ENCODE peak calls at places on chromosome 15, in nine cellular contexts. X is A549, K is body of pancreas, B is sigmoid colon, P is IMR-90, A is breast epithelium, Y is heart left ventricle, D is K562, V is HCT116. O is an unnamed sample.

GRCh38 chr15:31472636-31473383 is 146.2 kb downstream of the KLF13 start:
- DNase-seq in X (no peak), K (no peak), B (no peak), P (peak; percentile 64), A (no peak), Y (no peak), D (no peak), V (no peak), O (no peak)

GRCh38 chr15:49831206-49831965 is 210.5 kb downstream of the DTWD1 start:
- DNase-seq in X (no peak), K (peak; percentile 26), B (peak; percentile 74), P (peak; percentile 95), A (no peak), Y (peak; percentile 42), D (no peak), V (no peak), O (no peak)

GRCh38 chr15:78811124-78811824 is at the start of gene ADAMTS7:
- DNase-seq in X (peak; percentile 96), K (peak; percentile 53), B (peak; percentile 88), P (peak; percentile 71), A (no peak), Y (peak; percentile 86), D (peak; percentile 94), V (peak; percentile 46), O (peak; percentile 25)

GRCh38 chr15:36831125-36831914 is 251.9 kb downstream of the CDIN1 start:
- DNase-seq in X (no peak), K (no peak), B (no peak), P (peak; percentile 97), A (no peak), Y (no peak), D (no peak), V (no peak), O (no peak)

GRCh38 chr15:92638291-92638708 is 17.3 kb downstream of the FAM174B start:
- DNase-seq in X (no peak), K (peak; percentile 86), B (no peak), P (peak; percentile 20), A (peak; percentile 64), Y (no peak), D (no peak), V (no peak), O (no peak)

GRCh38 chr15:70376929-70377691 is 279.4 kb upstream of the TLE3 start:
- DNase-seq in X (no peak), K (peak; percentile 59), B (peak; percentile 83), P (peak; percentile 2), A (no peak), Y (peak; percentile 83), D (peak; percentile 25), V (no peak), O (peak; percentile 35)

GRCh38 chr15:79673416-79674123 is 223.2 kb downstream of the MTHFS start:
- DNase-seq in X (peak; percentile 50), K (no peak), B (no peak), P (peak; percentile 58), A (no peak), Y (no peak), D (no peak), V (no peak), O (no peak)

GRCh38 chr15:38707802-38708671 is 143.4 kb upstream of the RASGRP1 start:
- DNase-seq in X (peak; percentile 25), K (peak; percentile 49), B (no peak), P (peak; percentile 80), A (no peak), Y (no peak), D (peak; percentile 51), V (peak; percentile 53), O (no peak)

GRCh38 chr15:77107068-77107467 is 36.2 kb upstream of the TSPAN3 start:
- DNase-seq in X (no peak), K (peak; percentile 46), B (peak; percentile 74), P (no peak), A (no peak), Y (peak; percentile 84), D (no peak), V (no peak), O (no peak)

GRCh38 chr15:84599906-84600305 is 903 bp upstream of the ZSCAN2 start:
- DNase-seq in X (no peak), K (no peak), B (peak; percentile 66), P (no peak), A (no peak), Y (no peak), D (no peak), V (no peak), O (no peak)

GRCh38 chr15:84598993-84599392 is 1.8 kb upstream of the ZSCAN2 start:
- DNase-seq in X (peak; percentile 95), K (peak; percentile 35), B (no peak), P (peak; percentile 66), A (no peak), Y (no peak), D (peak; percentile 81), V (peak; percentile 44), O (no peak)

GRCh38 chr15:84600331-84600686 is 500 bp upstream of the ZSCAN2 start:
- DNase-seq in X (peak; percentile 96), K (peak; percentile 88), B (peak; percentile 92), P (peak; percentile 83), A (peak; percentile 87), Y (peak; percentile 89), D (peak; percentile 82), V (peak; percentile 74), O (peak; percentile 86)

GRCh38 chr15:84601555-84601838 is 688 bp downstream of the ZSCAN2 start:
- DNase-seq in X (no peak), K (no peak), B (no peak), P (no peak), A (no peak), Y (no peak), D (no peak), V (no peak), O (no peak)

GRCh38 chr15:84600687-84601554 is at the start of gene ZSCAN2:
- DNase-seq in X (peak; percentile 99), K (peak; percentile 95), B (peak; percentile 97), P (peak; percentile 91), A (peak; percentile 96), Y (peak; percentile 96), D (peak; percentile 96), V (peak; percentile 80), O (peak; percentile 96)
- TF ChIP-seq POLR2A in X (peak; percentile 36), K (peak; percentile 81), B (no peak), P (no peak), A (no peak), Y (no peak), D (peak; percentile 71), V (no peak), O (no peak)

GRCh38 chr15:25469377-25469776 is 30.6 kb upstream of the UBE3A start:
- DNase-seq in X (no peak), K (no peak), B (no peak), P (no peak), A (no peak), Y (peak; percentile 24), D (no peak), V (no peak), O (peak; percentile 17)
- TF ChIP-seq CTCF in X (no peak), K (no peak), B (no peak), P (no peak), A (no peak), Y (no peak), D (no peak), V (no peak), O (no peak)

GRCh38 chr15:40323239-40323952 is at the start of gene INAFM2:
- DNase-seq in X (peak; percentile 66), K (peak; percentile 86), B (peak; percentile 96), P (peak; percentile 92), A (peak; percentile 73), Y (peak; percentile 95), D (peak; percentile 96), V (peak; percentile 81), O (peak; percentile 79)
- TF ChIP-seq POLR2A in X (peak; percentile 17), K (peak; percentile 18), B (no peak), P (peak; percentile 65), A (no peak), Y (no peak), D (no peak), V (no peak), O (peak; percentile 75)

GRCh38 chr15:44033894-44034293 is 161.2 kb downstream of the FRMD5 start:
- DNase-seq in X (no peak), K (peak; percentile 22), B (no peak), P (peak; percentile 58), A (no peak), Y (no peak), D (no peak), V (peak; percentile 16), O (no peak)

GRCh38 chr15:44028349-44028748 is 166.7 kb downstream of the FRMD5 start:
- DNase-seq in X (no peak), K (no peak), B (no peak), P (peak; percentile 58), A (no peak), Y (no peak), D (no peak), V (no peak), O (no peak)

GRCh38 chr15:44029003-44029402 is 166.1 kb downstream of the FRMD5 start:
- DNase-seq in X (no peak), K (no peak), B (no peak), P (no peak), A (no peak), Y (no peak), D (no peak), V (no peak), O (no peak)

GRCh38 chr15:44034334-44034733 is 160.7 kb downstream of the FRMD5 start:
- DNase-seq in X (no peak), K (no peak), B (no peak), P (no peak), A (no peak), Y (no peak), D (no peak), V (no peak), O (no peak)

DNA sequence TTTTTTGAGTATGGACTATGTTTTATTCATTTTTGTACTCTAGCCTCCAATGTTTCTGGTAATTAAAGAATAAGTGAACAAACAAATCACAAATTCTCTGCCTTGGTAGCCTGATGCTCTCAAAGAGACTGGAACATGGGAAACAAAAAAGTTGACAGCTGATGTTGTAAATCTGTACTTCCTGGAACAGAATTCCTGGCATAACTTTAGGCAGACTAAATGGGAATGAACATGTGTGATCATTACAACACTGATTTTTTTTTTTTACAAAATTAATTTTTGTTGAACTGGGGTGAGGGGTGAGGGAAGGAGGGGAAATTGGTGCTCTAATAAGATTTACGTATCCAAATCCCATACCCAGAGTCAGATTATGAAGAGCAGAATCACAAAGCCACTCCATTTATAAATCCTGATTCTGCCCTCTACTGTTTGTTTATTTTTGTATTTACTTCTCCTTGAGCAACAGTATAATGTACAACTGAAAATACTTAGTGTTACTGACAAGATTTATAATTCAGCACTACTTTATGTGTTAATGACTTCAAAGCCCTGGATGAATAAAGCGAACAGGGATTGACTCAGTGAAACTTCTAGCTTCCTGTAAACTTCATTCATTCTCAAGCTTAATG is 165.0 kb downstream of the FRMD5 start:
- DNase-seq in X (no peak), K (no peak), B (no peak), P (peak; percentile 60), A (no peak), Y (no peak), D (no peak), V (no peak), O (no peak)
- TF ChIP-seq CTCF in X (no peak), K (no peak), B (no peak), P (no peak), A (no peak), Y (peak; percentile 29), D (no peak), V (no peak), O (no peak)

O was measured in gastrocnemius medialis.